ENCODE peak calls at places on chromosomes 2 and 18, in five cellular contexts. H, A, E, T and O are unnamed samples.
A peak's percentile ranks its signal among the peaks of the same experiment; 100 is the strongest.

GRCh38 chr2:124683536-124684407 is 658.7 kb downstream of the CNTNAP5 start:
- DNase-seq in H (no peak), A (no peak), E (no peak), T (no peak), O (no peak)

GRCh38 chr18:33020877-33021276 is 248.1 kb upstream of the KLHL14 start:
- DNase-seq in H (no peak), A (no peak), E (no peak), T (no peak), O (no peak)

GRCh38 chr2:64649626-64650025 is 4.1 kb downstream of the SERTAD2 start:
- DNase-seq in H (no peak), A (no peak), E (peak; percentile 50), T (peak; percentile 53), O (no peak)

GRCh38 chr2:120870467-120870788 is 134.8 kb downstream of the GLI2 start:
- DNase-seq in H (no peak), A (no peak), E (no peak), T (no peak), O (no peak)

GRCh38 chr2:129205766-129206165 is 773.7 kb upstream of the RAB6C start:
- DNase-seq in H (no peak), A (no peak), E (no peak), T (no peak), O (no peak)

GRCh38 chr2:10916953-10917352 is 5.2 kb downstream of the KCNF1 start:
- DNase-seq in H (no peak), A (no peak), E (no peak), T (no peak), O (no peak)

GRCh38 chr2:131535526-131535925 is 7.8 kb downstream of the CCDC74A start:
- DNase-seq in H (no peak), A (no peak), E (no peak), T (no peak), O (no peak)

GRCh38 chr2:203394519-203395227 is 66.5 kb downstream of the ABI2 start:
- DNase-seq in H (peak; percentile 20), A (no peak), E (peak; percentile 64), T (no peak), O (no peak)

GRCh38 chr2:238158807-238159539 is at the start of gene ERFE:
- DNase-seq in H (peak; percentile 96), A (no peak), E (peak; percentile 86), T (no peak), O (peak; percentile 37)

DNA sequence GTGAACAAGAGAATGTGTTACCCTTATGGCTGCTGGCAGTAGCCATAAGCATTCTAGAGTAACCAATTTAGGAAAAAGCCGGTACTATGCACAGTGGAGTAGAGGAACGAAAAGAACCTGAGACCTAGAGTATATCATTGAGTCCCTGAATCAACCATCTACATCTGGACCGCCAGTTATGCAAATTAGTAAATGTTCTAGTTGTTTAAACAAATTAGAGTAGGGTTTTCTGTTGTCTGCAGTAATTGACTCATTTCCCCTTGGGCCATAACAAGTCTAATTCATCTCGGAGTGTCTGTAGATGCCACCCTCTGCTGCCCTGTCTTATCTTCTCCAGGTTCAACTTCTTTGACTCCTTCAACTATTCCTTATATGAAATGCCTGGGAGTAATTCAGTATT is 60.1 kb upstream of the CAPN13 start:
- DNase-seq in H (no peak), A (no peak), E (no peak), T (no peak), O (no peak)
- TF ChIP-seq POLR2AphosphoS5 in H (no peak), A (no peak), E (no peak), T (no peak), O (no peak)

GRCh38 chr2:208020253-208020652 is 5.1 kb downstream of the PLEKHM3 start:
- DNase-seq in H (no peak), A (no peak), E (no peak), T (no peak), O (no peak)

GRCh38 chr2:208012449-208012848 is 12.9 kb downstream of the PLEKHM3 start:
- DNase-seq in H (no peak), A (no peak), E (peak; percentile 22), T (no peak), O (peak; percentile 33)

GRCh38 chr2:208015475-208015874 is 9.9 kb downstream of the PLEKHM3 start:
- DNase-seq in H (no peak), A (no peak), E (no peak), T (peak; percentile 84), O (no peak)

DNA sequence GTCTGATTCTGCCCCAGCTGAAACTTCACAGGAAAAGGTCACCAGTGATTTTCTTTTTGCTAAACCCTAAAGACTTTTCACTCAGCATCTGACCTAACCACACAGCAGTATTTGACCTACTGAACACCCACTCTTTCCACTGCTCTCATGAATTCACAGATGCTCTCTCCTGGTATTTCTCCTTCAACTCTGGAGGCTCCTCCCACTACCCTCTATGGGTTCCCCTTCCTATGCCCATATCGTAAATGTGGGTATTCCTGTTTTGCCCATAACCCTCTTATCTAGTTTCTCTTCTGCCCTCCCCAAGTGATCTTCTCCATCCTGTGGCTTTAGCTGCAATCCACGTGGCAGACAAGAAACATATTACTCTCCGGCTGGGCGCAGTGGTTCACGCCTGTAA is 7.6 kb downstream of the PLEKHM3 start:
- DNase-seq in H (no peak), A (no peak), E (no peak), T (no peak), O (no peak)
- TF ChIP-seq GABPA in H (no peak), A (no peak), E (no peak), T (no peak), O (no peak)

GRCh38 chr18:11980555-11981382 is 538 bp upstream of the IMPA2 start:
- DNase-seq in H (peak; percentile 94), A (peak; percentile 82), E (peak; percentile 97), T (peak; percentile 97), O (peak; percentile 100)

GRCh38 chr18:11981383-11981632 is at the start of gene IMPA2:
- DNase-seq in H (no peak), A (no peak), E (no peak), T (no peak), O (no peak)

GRCh38 chr18:11982981-11983380 is 1.7 kb downstream of the IMPA2 start:
- DNase-seq in H (no peak), A (no peak), E (no peak), T (peak; percentile 24), O (peak; percentile 72)

GRCh38 chr18:11980148-11980554 is 1.2 kb upstream of the IMPA2 start:
- DNase-seq in H (no peak), A (no peak), E (peak; percentile 10), T (no peak), O (no peak)

DNA sequence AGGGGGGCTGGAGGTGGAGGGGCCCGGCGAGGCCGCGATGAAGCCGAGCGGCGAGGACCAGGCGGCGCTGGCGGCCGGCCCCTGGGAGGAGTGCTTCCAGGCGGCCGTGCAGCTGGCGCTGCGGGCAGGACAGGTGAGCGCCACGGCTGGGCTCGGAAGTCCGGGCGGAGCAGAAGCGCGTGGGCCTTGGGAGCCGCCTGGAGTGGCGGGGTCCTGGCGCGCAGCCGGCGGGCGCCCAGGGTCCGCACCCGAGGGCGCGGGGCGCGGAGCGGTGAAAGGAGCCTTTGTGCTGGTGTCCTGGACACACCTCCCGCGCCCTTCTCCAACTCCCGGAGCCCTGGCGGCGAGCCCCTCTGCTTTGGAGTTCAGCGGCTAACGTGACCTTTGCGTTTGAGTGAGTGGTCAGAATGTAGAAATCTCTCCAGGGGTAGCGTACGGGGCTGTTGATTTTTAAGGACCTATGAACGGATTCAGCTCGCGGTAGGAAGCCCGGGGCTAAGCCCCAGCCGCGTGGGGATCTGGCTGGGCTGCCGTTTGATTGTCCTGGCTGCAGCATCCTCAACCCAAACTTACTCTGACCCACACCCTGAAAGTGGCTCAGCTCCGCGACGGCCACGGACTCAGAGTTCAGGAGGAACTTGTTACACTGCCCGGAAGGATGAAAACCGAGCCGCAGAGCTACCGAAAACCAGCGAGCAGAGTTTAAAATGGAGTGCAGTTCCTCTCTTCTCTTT is 493 bp downstream of the IMPA2 start:
- DNase-seq in H (no peak), A (no peak), E (no peak), T (peak; percentile 92), O (peak; percentile 46)
- TF ChIP-seq REST in H (no peak), A (no peak), E (no peak), T (no peak), O (peak; percentile 4)

DNA sequence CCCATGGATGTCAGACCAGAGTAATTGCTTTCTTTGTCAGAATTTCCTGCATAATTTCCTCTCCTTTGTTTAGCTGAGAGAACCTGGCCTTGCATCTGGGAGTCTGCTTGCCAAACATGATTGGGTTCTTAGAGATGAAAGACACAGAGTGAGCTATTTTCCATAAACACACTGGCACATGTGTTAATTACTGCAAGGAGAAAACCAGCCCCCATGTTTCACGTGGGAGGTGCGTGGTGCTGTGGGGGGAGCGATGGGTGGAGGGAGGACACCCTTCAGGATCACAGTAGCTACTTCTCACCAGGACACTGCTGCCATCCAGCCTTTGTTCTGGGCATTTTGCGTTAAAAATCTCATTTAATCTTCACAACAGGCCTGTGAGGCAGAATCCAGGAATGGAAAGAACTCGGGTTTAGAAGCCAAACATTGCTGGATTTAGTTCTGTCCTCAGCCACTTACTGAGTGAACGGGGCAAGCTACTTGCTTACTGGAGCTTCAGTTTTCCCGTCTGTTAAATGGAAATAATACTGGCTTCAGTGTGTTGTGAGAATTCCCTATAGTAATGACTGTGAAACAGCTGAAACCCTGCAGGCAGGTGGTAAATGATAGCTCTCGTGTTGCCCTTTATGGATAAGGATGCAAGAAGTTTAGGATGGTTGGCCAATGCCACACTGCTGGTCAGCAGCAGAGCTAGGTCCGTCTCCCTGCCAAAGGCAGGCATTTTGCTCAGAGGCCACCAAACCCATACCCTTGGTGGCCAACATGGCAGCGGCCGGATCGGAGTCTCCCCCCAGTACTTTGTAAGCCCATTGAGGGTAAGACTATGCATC is 100.1 kb upstream of the ASAP2 start:
- DNase-seq in H (no peak), A (no peak), E (no peak), T (no peak), O (no peak)
- TF ChIP-seq POLR2AphosphoS5 in H (no peak), A (no peak), E (no peak), T (no peak), O (no peak)

GRCh38 chr2:39468574-39469331 is 31.7 kb upstream of the MAP4K3 start:
- DNase-seq in H (no peak), A (no peak), E (no peak), T (peak; percentile 42), O (no peak)

GRCh38 chr2:39470580-39470979 is 33.5 kb upstream of the MAP4K3 start:
- DNase-seq in H (no peak), A (no peak), E (no peak), T (no peak), O (no peak)

GRCh38 chr2:39464867-39465266 is 27.8 kb upstream of the MAP4K3 start:
- DNase-seq in H (no peak), A (no peak), E (no peak), T (no peak), O (no peak)

GRCh38 chr2:39469807-39470206 is 32.7 kb upstream of the MAP4K3 start:
- DNase-seq in H (no peak), A (no peak), E (peak; percentile 22), T (peak; percentile 88), O (no peak)

DNA sequence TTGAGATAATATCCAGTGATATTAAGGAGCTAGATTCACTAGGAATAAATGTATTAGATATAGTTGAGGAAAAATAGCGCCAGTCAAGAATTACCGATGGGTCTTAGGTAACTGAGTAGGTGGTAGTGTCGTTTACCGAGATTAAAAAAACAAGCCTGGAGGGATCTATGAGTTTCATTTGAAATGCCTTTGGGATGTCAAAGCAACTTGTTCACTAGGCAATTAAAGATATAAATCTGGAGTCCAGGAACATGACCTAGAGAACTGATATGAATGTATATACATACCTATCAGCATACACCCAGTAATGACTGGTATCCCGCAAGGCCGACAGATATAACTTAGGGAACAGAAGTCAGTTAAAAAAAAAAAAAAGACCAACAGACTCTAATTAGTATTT is 29.2 kb upstream of the MAP4K3 start:
- DNase-seq in H (no peak), A (no peak), E (no peak), T (no peak), O (no peak)
- TF ChIP-seq GABPA in H (no peak), A (no peak), E (no peak), T (no peak), O (no peak)